ENCODE peak calls at places on chromosomes 4 and X, in ten cellular contexts. One of them, this sample, is unnamed.

GRCh38 chr4:76449824-76450223 is 14.8 kb downstream of the SHROOM3 start:
- DNase-seq in HepG2: no peak
- DNase-seq in foreskin fibroblast: no peak
- DNase-seq in GM12878: no peak
- DNase-seq in gastrocnemius medialis: no peak
- DNase-seq in heart right ventricle: no peak
- DNase-seq in tibial artery: no peak
- DNase-seq in upper lobe of right lung: no peak
- DNase-seq in H7: no peak
- DNase-seq in Peyer's patch: no peak
- DNase-seq in this sample: no peak

GRCh38 chr4:163195247-163195765 is 28.6 kb upstream of the NAF1 start:
- DNase-seq in gastrocnemius medialis: no peak
- DNase-seq in HepG2: no peak
- DNase-seq in upper lobe of right lung: no peak
- DNase-seq in foreskin fibroblast: no peak
- DNase-seq in heart right ventricle: no peak
- DNase-seq in GM12878: no peak
- DNase-seq in H7: no peak
- DNase-seq in Peyer's patch: no peak
- DNase-seq in tibial artery: no peak
- DNase-seq in this sample: no peak

GRCh38 chrX:134484039-134484438 is 24.1 kb downstream of the HPRT1 start:
- DNase-seq in gastrocnemius medialis: no peak
- DNase-seq in HepG2: peak; percentile 15
- DNase-seq in foreskin fibroblast: peak; percentile 28
- DNase-seq in heart right ventricle: no peak
- DNase-seq in tibial artery: no peak
- DNase-seq in H7: peak; percentile 12
- DNase-seq in GM12878: no peak
- DNase-seq in Peyer's patch: no peak
- DNase-seq in upper lobe of right lung: no peak
- DNase-seq in this sample: no peak

GRCh38 chrX:9393571-9393970 is 71.3 kb upstream of the TBL1X start:
- DNase-seq in H7: no peak
- DNase-seq in tibial artery: no peak
- DNase-seq in gastrocnemius medialis: no peak
- DNase-seq in foreskin fibroblast: no peak
- DNase-seq in HepG2: no peak
- DNase-seq in heart right ventricle: no peak
- DNase-seq in Peyer's patch: no peak
- DNase-seq in upper lobe of right lung: no peak
- DNase-seq in GM12878: no peak
- DNase-seq in this sample: no peak

GRCh38 chr4:65482410-65482809 is 187.9 kb downstream of the EPHA5 start:
- DNase-seq in gastrocnemius medialis: no peak
- DNase-seq in tibial artery: no peak
- DNase-seq in upper lobe of right lung: no peak
- DNase-seq in HepG2: no peak
- DNase-seq in foreskin fibroblast: no peak
- DNase-seq in GM12878: no peak
- DNase-seq in heart right ventricle: no peak
- DNase-seq in Peyer's patch: no peak
- DNase-seq in H7: no peak
- DNase-seq in this sample: no peak

GRCh38 chrX:68571292-68572256 is 72.7 kb downstream of the YIPF6 start:
- DNase-seq in gastrocnemius medialis: peak; percentile 3
- DNase-seq in Peyer's patch: no peak
- DNase-seq in foreskin fibroblast: peak; percentile 37
- DNase-seq in HepG2: no peak
- DNase-seq in heart right ventricle: no peak
- DNase-seq in upper lobe of right lung: no peak
- DNase-seq in tibial artery: no peak
- DNase-seq in GM12878: peak; percentile 39
- DNase-seq in H7: no peak
- DNase-seq in this sample: no peak

GRCh38 chr4:160835789-160836188 is 1328.0 kb downstream of the FSTL5 start:
- DNase-seq in tibial artery: no peak
- DNase-seq in Peyer's patch: no peak
- DNase-seq in heart right ventricle: no peak
- DNase-seq in gastrocnemius medialis: no peak
- DNase-seq in HepG2: no peak
- DNase-seq in foreskin fibroblast: no peak
- DNase-seq in GM12878: no peak
- DNase-seq in H7: peak; percentile 33
- DNase-seq in upper lobe of right lung: no peak
- DNase-seq in this sample: no peak

GRCh38 chr4:52848255-52848654 is 13.9 kb upstream of the RASL11B start:
- DNase-seq in Peyer's patch: no peak
- DNase-seq in heart right ventricle: no peak
- DNase-seq in HepG2: no peak
- DNase-seq in upper lobe of right lung: no peak
- DNase-seq in foreskin fibroblast: no peak
- DNase-seq in H7: no peak
- DNase-seq in GM12878: no peak
- DNase-seq in gastrocnemius medialis: no peak
- DNase-seq in tibial artery: no peak
- DNase-seq in this sample: no peak

GRCh38 chr4:152258804-152259708 is 276.8 kb downstream of the FBXW7 start:
- DNase-seq in heart right ventricle: no peak
- DNase-seq in gastrocnemius medialis: no peak
- DNase-seq in foreskin fibroblast: peak; percentile 56
- DNase-seq in upper lobe of right lung: no peak
- DNase-seq in Peyer's patch: no peak
- DNase-seq in HepG2: peak; percentile 13
- DNase-seq in GM12878: no peak
- DNase-seq in tibial artery: no peak
- DNase-seq in H7: no peak
- DNase-seq in this sample: no peak

GRCh38 chr4:69881173-69881773 is 21.3 kb upstream of the SULT1E1 start:
- DNase-seq in H7: no peak
- DNase-seq in Peyer's patch: no peak
- DNase-seq in foreskin fibroblast: peak; percentile 25
- DNase-seq in gastrocnemius medialis: peak; percentile 2
- DNase-seq in tibial artery: peak; percentile 28
- DNase-seq in upper lobe of right lung: no peak
- DNase-seq in HepG2: peak; percentile 66
- DNase-seq in heart right ventricle: peak; percentile 3
- DNase-seq in GM12878: no peak
- DNase-seq in this sample: no peak

GRCh38 chr4:15234585-15235126 is 193.2 kb upstream of the C1QTNF7 start:
- DNase-seq in Peyer's patch: no peak
- DNase-seq in upper lobe of right lung: no peak
- DNase-seq in HepG2: no peak
- DNase-seq in tibial artery: no peak
- DNase-seq in GM12878: no peak
- DNase-seq in heart right ventricle: peak; percentile 30
- DNase-seq in foreskin fibroblast: peak; percentile 96
- DNase-seq in H7: no peak
- DNase-seq in gastrocnemius medialis: no peak
- DNase-seq in this sample: no peak

GRCh38 chrX:104310084-104310483 is 55.4 kb upstream of the ESX1 start:
- DNase-seq in tibial artery: no peak
- DNase-seq in gastrocnemius medialis: no peak
- DNase-seq in foreskin fibroblast: peak; percentile 32
- DNase-seq in H7: no peak
- DNase-seq in Peyer's patch: no peak
- DNase-seq in upper lobe of right lung: no peak
- DNase-seq in GM12878: no peak
- DNase-seq in heart right ventricle: no peak
- DNase-seq in HepG2: no peak
- DNase-seq in this sample: no peak

GRCh38 chr4:110296892-110297291 is 98.5 kb upstream of the ELOVL6 start:
- DNase-seq in gastrocnemius medialis: no peak
- DNase-seq in H7: no peak
- DNase-seq in heart right ventricle: no peak
- DNase-seq in foreskin fibroblast: no peak
- DNase-seq in Peyer's patch: no peak
- DNase-seq in upper lobe of right lung: no peak
- DNase-seq in GM12878: peak; percentile 38
- DNase-seq in HepG2: no peak
- DNase-seq in tibial artery: no peak
- DNase-seq in this sample: no peak

GRCh38 chrX:550514-550913 is 80.1 kb upstream of the SHOX start:
- DNase-seq in tibial artery: no peak
- DNase-seq in foreskin fibroblast: no peak
- DNase-seq in GM12878: no peak
- DNase-seq in heart right ventricle: no peak
- DNase-seq in H7: no peak
- DNase-seq in gastrocnemius medialis: no peak
- DNase-seq in upper lobe of right lung: no peak
- DNase-seq in Peyer's patch: no peak
- DNase-seq in HepG2: no peak
- DNase-seq in this sample: no peak

GRCh38 chrX:554271-554670 is 76.3 kb upstream of the SHOX start:
- DNase-seq in Peyer's patch: no peak
- DNase-seq in foreskin fibroblast: no peak
- DNase-seq in heart right ventricle: no peak
- DNase-seq in tibial artery: no peak
- DNase-seq in GM12878: no peak
- DNase-seq in H7: no peak
- DNase-seq in HepG2: no peak
- DNase-seq in gastrocnemius medialis: no peak
- DNase-seq in upper lobe of right lung: no peak
- DNase-seq in this sample: no peak

GRCh38 chrX:551306-551705 is 79.3 kb upstream of the SHOX start:
- DNase-seq in HepG2: no peak
- DNase-seq in gastrocnemius medialis: no peak
- DNase-seq in Peyer's patch: no peak
- DNase-seq in upper lobe of right lung: no peak
- DNase-seq in foreskin fibroblast: no peak
- DNase-seq in tibial artery: no peak
- DNase-seq in H7: no peak
- DNase-seq in heart right ventricle: no peak
- DNase-seq in GM12878: no peak
- DNase-seq in this sample: no peak

GRCh38 chrX:555589-556220 is 74.9 kb upstream of the SHOX start:
- DNase-seq in foreskin fibroblast: no peak
- DNase-seq in tibial artery: no peak
- DNase-seq in Peyer's patch: no peak
- DNase-seq in H7: no peak
- DNase-seq in GM12878: no peak
- DNase-seq in gastrocnemius medialis: no peak
- DNase-seq in heart right ventricle: no peak
- DNase-seq in HepG2: no peak
- DNase-seq in upper lobe of right lung: no peak
- DNase-seq in this sample: no peak

GRCh38 chrX:552496-552895 is 78.1 kb upstream of the SHOX start:
- DNase-seq in H7: no peak
- DNase-seq in Peyer's patch: no peak
- DNase-seq in HepG2: no peak
- DNase-seq in heart right ventricle: no peak
- DNase-seq in gastrocnemius medialis: no peak
- DNase-seq in GM12878: no peak
- DNase-seq in tibial artery: no peak
- DNase-seq in foreskin fibroblast: no peak
- DNase-seq in upper lobe of right lung: no peak
- DNase-seq in this sample: no peak
- H3K4me3 ChIP-seq in H7: no peak overlapping the region
- H3K4me3 ChIP-seq in Peyer's patch: no peak overlapping the region
- H3K4me3 ChIP-seq in HepG2: no peak overlapping the region
- H3K4me3 ChIP-seq in heart right ventricle: no peak overlapping the region
- H3K4me3 ChIP-seq in gastrocnemius medialis: no peak overlapping the region
- H3K4me3 ChIP-seq in GM12878: no peak overlapping the region
- H3K4me3 ChIP-seq in tibial artery: no peak overlapping the region
- H3K4me3 ChIP-seq in foreskin fibroblast: no peak overlapping the region
- H3K4me3 ChIP-seq in upper lobe of right lung: no peak overlapping the region
- H3K4me3 ChIP-seq in this sample: no peak overlapping the region

GRCh38 chr4:1187182-1187581 is 14.8 kb upstream of the SPON2 start:
- DNase-seq in HepG2: no peak
- DNase-seq in GM12878: no peak
- DNase-seq in gastrocnemius medialis: no peak
- DNase-seq in Peyer's patch: no peak
- DNase-seq in H7: no peak
- DNase-seq in upper lobe of right lung: no peak
- DNase-seq in tibial artery: no peak
- DNase-seq in heart right ventricle: peak; percentile 15
- DNase-seq in foreskin fibroblast: no peak
- DNase-seq in this sample: peak; percentile 7
- H3K4me3 ChIP-seq in HepG2: no peak overlapping the region
- H3K4me3 ChIP-seq in GM12878: no peak overlapping the region
- H3K4me3 ChIP-seq in gastrocnemius medialis: no peak overlapping the region
- H3K4me3 ChIP-seq in Peyer's patch: no peak overlapping the region
- H3K4me3 ChIP-seq in H7: no peak overlapping the region
- H3K4me3 ChIP-seq in upper lobe of right lung: no peak overlapping the region
- H3K4me3 ChIP-seq in tibial artery: no peak overlapping the region
- H3K4me3 ChIP-seq in heart right ventricle: no peak overlapping the region
- H3K4me3 ChIP-seq in foreskin fibroblast: no peak overlapping the region
- H3K4me3 ChIP-seq in this sample: no peak overlapping the region

DNA sequence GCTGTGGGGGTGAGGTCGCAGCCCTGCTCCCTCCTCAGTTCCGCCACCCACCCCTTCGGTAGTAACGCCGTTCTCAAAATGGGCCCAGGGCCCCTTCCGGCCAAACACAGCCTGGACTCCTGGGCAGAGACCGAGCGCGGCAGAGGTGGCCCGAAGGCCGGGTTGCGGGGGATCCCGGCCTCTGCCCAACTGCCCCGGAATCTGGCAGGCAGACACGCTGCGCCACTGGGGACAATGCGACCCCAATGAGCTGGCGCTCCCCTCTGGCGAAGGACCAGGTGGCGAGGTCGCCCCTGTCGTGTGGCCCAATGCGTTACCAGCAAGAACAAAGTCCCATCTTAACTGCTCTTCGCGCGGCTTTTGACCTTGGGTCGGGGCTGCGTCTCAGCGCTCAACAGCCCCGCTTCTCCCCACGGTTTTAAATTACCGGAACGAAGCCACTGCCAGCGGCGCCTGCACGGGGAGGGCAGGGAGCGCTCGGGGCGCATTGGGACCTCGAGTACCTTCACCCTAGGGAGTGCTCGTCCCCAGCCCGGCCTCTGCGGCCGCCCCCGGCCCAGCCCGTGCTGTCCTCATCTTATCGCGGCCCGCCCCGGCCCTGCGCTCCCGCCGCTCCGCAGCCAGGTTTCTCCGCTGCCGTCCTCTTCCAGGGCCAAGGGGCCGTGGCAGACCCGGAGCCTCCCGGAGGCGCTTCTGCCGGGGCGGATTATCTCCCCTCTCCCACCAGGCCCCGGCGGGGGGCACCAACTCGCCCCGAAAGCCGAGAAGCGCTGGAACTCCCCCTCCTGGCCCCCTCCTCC is 22.2 kb upstream of the HMX1 start:
- DNase-seq in GM12878: no peak
- DNase-seq in foreskin fibroblast: no peak
- DNase-seq in HepG2: no peak
- DNase-seq in heart right ventricle: no peak
- DNase-seq in H7: peak; percentile 84
- DNase-seq in upper lobe of right lung: no peak
- DNase-seq in gastrocnemius medialis: no peak
- DNase-seq in tibial artery: no peak
- DNase-seq in Peyer's patch: no peak
- DNase-seq in this sample: no peak
- H3K4me3 ChIP-seq in GM12878: no peak overlapping the region
- H3K4me3 ChIP-seq in foreskin fibroblast: no peak overlapping the region
- H3K4me3 ChIP-seq in HepG2: no peak overlapping the region
- H3K4me3 ChIP-seq in heart right ventricle: no peak overlapping the region
- H3K4me3 ChIP-seq in H7: peak overlapping the region; percentile 25
- H3K4me3 ChIP-seq in upper lobe of right lung: no peak overlapping the region
- H3K4me3 ChIP-seq in gastrocnemius medialis: no peak overlapping the region
- H3K4me3 ChIP-seq in tibial artery: no peak overlapping the region
- H3K4me3 ChIP-seq in Peyer's patch: no peak overlapping the region
- H3K4me3 ChIP-seq in this sample: no peak overlapping the region

DNA sequence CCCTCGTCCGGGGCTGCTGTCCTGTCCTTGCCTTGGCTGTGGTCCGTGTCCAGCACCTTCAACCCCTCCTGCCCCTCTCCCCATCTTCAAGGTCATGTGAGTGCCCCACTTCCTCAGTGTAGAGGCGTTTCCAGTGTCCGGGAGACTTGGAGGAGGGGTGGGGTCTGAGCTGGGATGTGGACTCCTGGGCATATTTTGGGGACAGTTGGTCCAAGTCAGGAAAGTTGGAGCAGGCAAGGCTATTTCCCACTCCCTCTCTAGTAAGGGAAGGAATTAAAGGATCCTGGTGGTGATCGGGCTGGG is 3.0 kb downstream of the PCGF3 start:
- DNase-seq in gastrocnemius medialis: no peak
- DNase-seq in upper lobe of right lung: no peak
- DNase-seq in tibial artery: no peak
- DNase-seq in foreskin fibroblast: no peak
- DNase-seq in HepG2: no peak
- DNase-seq in GM12878: no peak
- DNase-seq in heart right ventricle: no peak
- DNase-seq in H7: no peak
- DNase-seq in Peyer's patch: no peak
- DNase-seq in this sample: no peak
- H3K4me3 ChIP-seq in gastrocnemius medialis: no peak overlapping the region
- H3K4me3 ChIP-seq in upper lobe of right lung: no peak overlapping the region
- H3K4me3 ChIP-seq in tibial artery: no peak overlapping the region
- H3K4me3 ChIP-seq in foreskin fibroblast: no peak overlapping the region
- H3K4me3 ChIP-seq in HepG2: no peak overlapping the region
- H3K4me3 ChIP-seq in GM12878: no peak overlapping the region
- H3K4me3 ChIP-seq in heart right ventricle: no peak overlapping the region
- H3K4me3 ChIP-seq in H7: no peak overlapping the region
- H3K4me3 ChIP-seq in Peyer's patch: no peak overlapping the region
- H3K4me3 ChIP-seq in this sample: no peak overlapping the region

This sample was measured in tibial nerve.